ENCODE peak calls at places on chromosome 10, in six cellular contexts. One of them, this sample, is unnamed.

GRCh38 chr10:5446390-5446926 is 34.1 kb downstream of the NET1 start:
- DNase-seq in fibroblast of pulmonary artery: peak; percentile 87
- DNase-seq in Right ventricle myocardium superior: peak; percentile 95
- DNase-seq in fibroblast of the aortic adventitia: peak; percentile 89
- DNase-seq in activated T-cell treated with anti-CD3 and anti-CD28 coated beads, Interleukin-2, amount 50 U/mL, for 1 hour: peak; percentile 81
- DNase-seq in NCI-H524: peak; percentile 75
- DNase-seq in this sample: no peak

GRCh38 chr10:78336402-78336791 is 302.7 kb downstream of the RPS24 start:
- DNase-seq in activated T-cell treated with anti-CD3 and anti-CD28 coated beads, Interleukin-2, amount 50 U/mL, for 1 hour: no peak
- DNase-seq in Right ventricle myocardium superior: no peak
- DNase-seq in fibroblast of pulmonary artery: peak; percentile 67
- DNase-seq in fibroblast of the aortic adventitia: peak; percentile 90
- DNase-seq in NCI-H524: no peak
- DNase-seq in this sample: no peak

GRCh38 chr10:77614778-77615625 is 22.6 kb downstream of the KCNMA1 start:
- DNase-seq in Right ventricle myocardium superior: no peak
- DNase-seq in NCI-H524: no peak
- DNase-seq in activated T-cell treated with anti-CD3 and anti-CD28 coated beads, Interleukin-2, amount 50 U/mL, for 1 hour: no peak
- DNase-seq in fibroblast of the aortic adventitia: no peak
- DNase-seq in fibroblast of pulmonary artery: no peak
- DNase-seq in this sample: no peak

GRCh38 chr10:62043493-62043938 is 142.0 kb downstream of the ARID5B start:
- DNase-seq in fibroblast of the aortic adventitia: peak; percentile 41
- DNase-seq in activated T-cell treated with anti-CD3 and anti-CD28 coated beads, Interleukin-2, amount 50 U/mL, for 1 hour: no peak
- DNase-seq in NCI-H524: no peak
- DNase-seq in Right ventricle myocardium superior: no peak
- DNase-seq in fibroblast of pulmonary artery: peak; percentile 40
- DNase-seq in this sample: no peak

GRCh38 chr10:7833210-7833609 is 14.9 kb downstream of the TAF3 start:
- DNase-seq in fibroblast of pulmonary artery: no peak
- DNase-seq in Right ventricle myocardium superior: no peak
- DNase-seq in activated T-cell treated with anti-CD3 and anti-CD28 coated beads, Interleukin-2, amount 50 U/mL, for 1 hour: no peak
- DNase-seq in fibroblast of the aortic adventitia: no peak
- DNase-seq in NCI-H524: no peak
- DNase-seq in this sample: no peak

GRCh38 chr10:3825862-3826351 is 40.9 kb upstream of the KLF6 start:
- DNase-seq in activated T-cell treated with anti-CD3 and anti-CD28 coated beads, Interleukin-2, amount 50 U/mL, for 1 hour: no peak
- DNase-seq in fibroblast of the aortic adventitia: no peak
- DNase-seq in NCI-H524: no peak
- DNase-seq in fibroblast of pulmonary artery: peak; percentile 79
- DNase-seq in Right ventricle myocardium superior: no peak
- DNase-seq in this sample: no peak

GRCh38 chr10:15897282-15897681 is 37.0 kb upstream of the MINDY3 start:
- DNase-seq in NCI-H524: no peak
- DNase-seq in fibroblast of pulmonary artery: peak; percentile 58
- DNase-seq in Right ventricle myocardium superior: no peak
- DNase-seq in activated T-cell treated with anti-CD3 and anti-CD28 coated beads, Interleukin-2, amount 50 U/mL, for 1 hour: no peak
- DNase-seq in fibroblast of the aortic adventitia: peak; percentile 16
- DNase-seq in this sample: no peak

GRCh38 chr10:123583639-123584418 is 82.3 kb upstream of the GPR26 start:
- DNase-seq in NCI-H524: peak; percentile 66
- DNase-seq in fibroblast of the aortic adventitia: peak; percentile 94
- DNase-seq in Right ventricle myocardium superior: peak; percentile 83
- DNase-seq in activated T-cell treated with anti-CD3 and anti-CD28 coated beads, Interleukin-2, amount 50 U/mL, for 1 hour: no peak
- DNase-seq in fibroblast of pulmonary artery: peak; percentile 76
- DNase-seq in this sample: peak; percentile 82

GRCh38 chr10:55734112-55734511 is 626.9 kb downstream of the ZWINT start:
- DNase-seq in fibroblast of pulmonary artery: no peak
- DNase-seq in activated T-cell treated with anti-CD3 and anti-CD28 coated beads, Interleukin-2, amount 50 U/mL, for 1 hour: no peak
- DNase-seq in Right ventricle myocardium superior: no peak
- DNase-seq in fibroblast of the aortic adventitia: no peak
- DNase-seq in NCI-H524: no peak
- DNase-seq in this sample: no peak

GRCh38 chr10:80447618-80448190 is 6.4 kb upstream of the TSPAN14 start:
- DNase-seq in fibroblast of the aortic adventitia: no peak
- DNase-seq in NCI-H524: no peak
- DNase-seq in activated T-cell treated with anti-CD3 and anti-CD28 coated beads, Interleukin-2, amount 50 U/mL, for 1 hour: no peak
- DNase-seq in Right ventricle myocardium superior: no peak
- DNase-seq in fibroblast of pulmonary artery: no peak
- DNase-seq in this sample: no peak

GRCh38 chr10:6119423-6119822 is 30.6 kb downstream of the RBM17 start:
- DNase-seq in fibroblast of the aortic adventitia: no peak
- DNase-seq in activated T-cell treated with anti-CD3 and anti-CD28 coated beads, Interleukin-2, amount 50 U/mL, for 1 hour: no peak
- DNase-seq in NCI-H524: no peak
- DNase-seq in fibroblast of pulmonary artery: no peak
- DNase-seq in Right ventricle myocardium superior: no peak
- DNase-seq in this sample: no peak

GRCh38 chr10:131920151-131920550 is 19.3 kb downstream of the PPP2R2D start:
- DNase-seq in fibroblast of the aortic adventitia: no peak
- DNase-seq in fibroblast of pulmonary artery: no peak
- DNase-seq in activated T-cell treated with anti-CD3 and anti-CD28 coated beads, Interleukin-2, amount 50 U/mL, for 1 hour: no peak
- DNase-seq in NCI-H524: no peak
- DNase-seq in Right ventricle myocardium superior: no peak
- DNase-seq in this sample: no peak

GRCh38 chr10:113705344-113705878 is 25.7 kb downstream of the CASP7 start:
- DNase-seq in fibroblast of the aortic adventitia: no peak
- DNase-seq in NCI-H524: no peak
- DNase-seq in fibroblast of pulmonary artery: no peak
- DNase-seq in activated T-cell treated with anti-CD3 and anti-CD28 coated beads, Interleukin-2, amount 50 U/mL, for 1 hour: no peak
- DNase-seq in Right ventricle myocardium superior: no peak
- DNase-seq in this sample: no peak

GRCh38 chr10:68235591-68235990 is 3.7 kb upstream of the ATOH7 start:
- DNase-seq in fibroblast of the aortic adventitia: no peak
- DNase-seq in Right ventricle myocardium superior: no peak
- DNase-seq in NCI-H524: peak; percentile 42
- DNase-seq in fibroblast of pulmonary artery: no peak
- DNase-seq in activated T-cell treated with anti-CD3 and anti-CD28 coated beads, Interleukin-2, amount 50 U/mL, for 1 hour: no peak
- DNase-seq in this sample: no peak

GRCh38 chr10:123781956-123782500 is 109.6 kb downstream of the CPXM2 start:
- DNase-seq in fibroblast of the aortic adventitia: peak; percentile 21
- DNase-seq in activated T-cell treated with anti-CD3 and anti-CD28 coated beads, Interleukin-2, amount 50 U/mL, for 1 hour: no peak
- DNase-seq in NCI-H524: no peak
- DNase-seq in Right ventricle myocardium superior: no peak
- DNase-seq in fibroblast of pulmonary artery: no peak
- DNase-seq in this sample: no peak

GRCh38 chr10:101219137-101219945 is 9.9 kb downstream of the LBX1 start:
- DNase-seq in fibroblast of the aortic adventitia: no peak
- DNase-seq in Right ventricle myocardium superior: no peak
- DNase-seq in NCI-H524: no peak
- DNase-seq in activated T-cell treated with anti-CD3 and anti-CD28 coated beads, Interleukin-2, amount 50 U/mL, for 1 hour: no peak
- DNase-seq in fibroblast of pulmonary artery: no peak
- DNase-seq in this sample: no peak

GRCh38 chr10:88195841-88196240 is 332.4 kb downstream of the PTEN start:
- DNase-seq in fibroblast of pulmonary artery: no peak
- DNase-seq in fibroblast of the aortic adventitia: peak; percentile 26
- DNase-seq in Right ventricle myocardium superior: no peak
- DNase-seq in NCI-H524: no peak
- DNase-seq in activated T-cell treated with anti-CD3 and anti-CD28 coated beads, Interleukin-2, amount 50 U/mL, for 1 hour: no peak
- DNase-seq in this sample: peak; percentile 34

GRCh38 chr10:94274142-94274787 is 88.5 kb downstream of the NOC3L start:
- DNase-seq in activated T-cell treated with anti-CD3 and anti-CD28 coated beads, Interleukin-2, amount 50 U/mL, for 1 hour: no peak
- DNase-seq in NCI-H524: no peak
- DNase-seq in fibroblast of the aortic adventitia: peak; percentile 74
- DNase-seq in fibroblast of pulmonary artery: peak; percentile 66
- DNase-seq in Right ventricle myocardium superior: peak; percentile 69
- DNase-seq in this sample: no peak

GRCh38 chr10:78876449-78876848 is 192.3 kb upstream of the ZMIZ1 start:
- DNase-seq in fibroblast of pulmonary artery: no peak
- DNase-seq in Right ventricle myocardium superior: no peak
- DNase-seq in fibroblast of the aortic adventitia: no peak
- DNase-seq in NCI-H524: no peak
- DNase-seq in activated T-cell treated with anti-CD3 and anti-CD28 coated beads, Interleukin-2, amount 50 U/mL, for 1 hour: no peak
- DNase-seq in this sample: no peak

GRCh38 chr10:15742831-15743230 is 23.1 kb upstream of the ITGA8 start:
- DNase-seq in NCI-H524: no peak
- DNase-seq in fibroblast of pulmonary artery: peak; percentile 39
- DNase-seq in activated T-cell treated with anti-CD3 and anti-CD28 coated beads, Interleukin-2, amount 50 U/mL, for 1 hour: no peak
- DNase-seq in Right ventricle myocardium superior: no peak
- DNase-seq in fibroblast of the aortic adventitia: no peak
- DNase-seq in this sample: no peak

GRCh38 chr10:121428848-121429247 is 169.4 kb downstream of the FGFR2 start:
- DNase-seq in NCI-H524: no peak
- DNase-seq in fibroblast of the aortic adventitia: no peak
- DNase-seq in Right ventricle myocardium superior: no peak
- DNase-seq in activated T-cell treated with anti-CD3 and anti-CD28 coated beads, Interleukin-2, amount 50 U/mL, for 1 hour: no peak
- DNase-seq in fibroblast of pulmonary artery: no peak
- DNase-seq in this sample: no peak

GRCh38 chr10:69819713-69820506 is 18.2 kb downstream of the COL13A1 start:
- DNase-seq in NCI-H524: no peak
- DNase-seq in fibroblast of pulmonary artery: peak; percentile 17
- DNase-seq in fibroblast of the aortic adventitia: no peak
- DNase-seq in Right ventricle myocardium superior: no peak
- DNase-seq in activated T-cell treated with anti-CD3 and anti-CD28 coated beads, Interleukin-2, amount 50 U/mL, for 1 hour: no peak
- DNase-seq in this sample: no peak

GRCh38 chr10:76902949-76903348 is 734.7 kb downstream of the KCNMA1 start:
- DNase-seq in activated T-cell treated with anti-CD3 and anti-CD28 coated beads, Interleukin-2, amount 50 U/mL, for 1 hour: no peak
- DNase-seq in fibroblast of pulmonary artery: peak; percentile 17
- DNase-seq in Right ventricle myocardium superior: peak; percentile 83
- DNase-seq in fibroblast of the aortic adventitia: peak; percentile 25
- DNase-seq in NCI-H524: peak; percentile 22
- DNase-seq in this sample: no peak

GRCh38 chr10:84541289-84541637 is 212.9 kb downstream of the CCSER2 start:
- DNase-seq in fibroblast of the aortic adventitia: no peak
- DNase-seq in activated T-cell treated with anti-CD3 and anti-CD28 coated beads, Interleukin-2, amount 50 U/mL, for 1 hour: no peak
- DNase-seq in Right ventricle myocardium superior: no peak
- DNase-seq in NCI-H524: peak; percentile 57
- DNase-seq in fibroblast of pulmonary artery: no peak
- DNase-seq in this sample: no peak

GRCh38 chr10:73810735-73811465 is 498 bp downstream of the NDST2 start:
- DNase-seq in NCI-H524: no peak
- DNase-seq in fibroblast of pulmonary artery: peak; percentile 33
- DNase-seq in fibroblast of the aortic adventitia: peak; percentile 27
- DNase-seq in activated T-cell treated with anti-CD3 and anti-CD28 coated beads, Interleukin-2, amount 50 U/mL, for 1 hour: no peak
- DNase-seq in Right ventricle myocardium superior: peak; percentile 59
- DNase-seq in this sample: no peak

GRCh38 chr10:33295851-33296250 is 38.6 kb downstream of the NRP1 start:
- DNase-seq in NCI-H524: no peak
- DNase-seq in Right ventricle myocardium superior: no peak
- DNase-seq in activated T-cell treated with anti-CD3 and anti-CD28 coated beads, Interleukin-2, amount 50 U/mL, for 1 hour: no peak
- DNase-seq in fibroblast of the aortic adventitia: no peak
- DNase-seq in fibroblast of pulmonary artery: no peak
- DNase-seq in this sample: no peak

GRCh38 chr10:349081-349480 is 213.8 kb downstream of the ZMYND11 start:
- DNase-seq in NCI-H524: no peak
- DNase-seq in fibroblast of the aortic adventitia: no peak
- DNase-seq in Right ventricle myocardium superior: no peak
- DNase-seq in fibroblast of pulmonary artery: no peak
- DNase-seq in activated T-cell treated with anti-CD3 and anti-CD28 coated beads, Interleukin-2, amount 50 U/mL, for 1 hour: no peak
- DNase-seq in this sample: no peak

GRCh38 chr10:98292976-98293375 is 25.0 kb upstream of the LOXL4 start:
- DNase-seq in activated T-cell treated with anti-CD3 and anti-CD28 coated beads, Interleukin-2, amount 50 U/mL, for 1 hour: no peak
- DNase-seq in NCI-H524: no peak
- DNase-seq in fibroblast of pulmonary artery: peak; percentile 32
- DNase-seq in fibroblast of the aortic adventitia: no peak
- DNase-seq in Right ventricle myocardium superior: no peak
- DNase-seq in this sample: no peak

GRCh38 chr10:60527676-60528075 is 138.0 kb upstream of the ANK3 start:
- DNase-seq in activated T-cell treated with anti-CD3 and anti-CD28 coated beads, Interleukin-2, amount 50 U/mL, for 1 hour: no peak
- DNase-seq in fibroblast of pulmonary artery: no peak
- DNase-seq in fibroblast of the aortic adventitia: no peak
- DNase-seq in Right ventricle myocardium superior: no peak
- DNase-seq in NCI-H524: no peak
- DNase-seq in this sample: no peak

GRCh38 chr10:88156341-88156740 is 292.9 kb downstream of the PTEN start:
- DNase-seq in fibroblast of pulmonary artery: peak; percentile 29
- DNase-seq in fibroblast of the aortic adventitia: peak; percentile 60
- DNase-seq in NCI-H524: no peak
- DNase-seq in activated T-cell treated with anti-CD3 and anti-CD28 coated beads, Interleukin-2, amount 50 U/mL, for 1 hour: no peak
- DNase-seq in Right ventricle myocardium superior: no peak
- DNase-seq in this sample: no peak

GRCh38 chr10:20396168-20396567 is 500.9 kb downstream of the NEBL start:
- DNase-seq in NCI-H524: no peak
- DNase-seq in fibroblast of pulmonary artery: no peak
- DNase-seq in Right ventricle myocardium superior: no peak
- DNase-seq in fibroblast of the aortic adventitia: no peak
- DNase-seq in activated T-cell treated with anti-CD3 and anti-CD28 coated beads, Interleukin-2, amount 50 U/mL, for 1 hour: no peak
- DNase-seq in this sample: no peak

GRCh38 chr10:85863301-85864172 is 503.1 kb downstream of the GRID1 start:
- DNase-seq in fibroblast of the aortic adventitia: no peak
- DNase-seq in NCI-H524: no peak
- DNase-seq in fibroblast of pulmonary artery: no peak
- DNase-seq in Right ventricle myocardium superior: no peak
- DNase-seq in activated T-cell treated with anti-CD3 and anti-CD28 coated beads, Interleukin-2, amount 50 U/mL, for 1 hour: no peak
- DNase-seq in this sample: no peak

GRCh38 chr10:94065344-94065743 is 71.6 kb downstream of the PLCE1 start:
- DNase-seq in fibroblast of pulmonary artery: peak; percentile 16
- DNase-seq in activated T-cell treated with anti-CD3 and anti-CD28 coated beads, Interleukin-2, amount 50 U/mL, for 1 hour: no peak
- DNase-seq in Right ventricle myocardium superior: no peak
- DNase-seq in fibroblast of the aortic adventitia: peak; percentile 34
- DNase-seq in NCI-H524: no peak
- DNase-seq in this sample: peak; percentile 35

GRCh38 chr10:125911145-125911544 is 14.8 kb downstream of the FANK1 start:
- DNase-seq in NCI-H524: no peak
- DNase-seq in activated T-cell treated with anti-CD3 and anti-CD28 coated beads, Interleukin-2, amount 50 U/mL, for 1 hour: no peak
- DNase-seq in Right ventricle myocardium superior: no peak
- DNase-seq in fibroblast of pulmonary artery: no peak
- DNase-seq in fibroblast of the aortic adventitia: no peak
- DNase-seq in this sample: no peak

GRCh38 chr10:60524541-60524940 is 134.9 kb upstream of the ANK3 start:
- DNase-seq in fibroblast of the aortic adventitia: peak; percentile 28
- DNase-seq in activated T-cell treated with anti-CD3 and anti-CD28 coated beads, Interleukin-2, amount 50 U/mL, for 1 hour: no peak
- DNase-seq in Right ventricle myocardium superior: no peak
- DNase-seq in NCI-H524: no peak
- DNase-seq in fibroblast of pulmonary artery: peak; percentile 32
- DNase-seq in this sample: no peak

GRCh38 chr10:45471531-45472310 is 97.7 kb downstream of the ALOX5 start:
- DNase-seq in fibroblast of pulmonary artery: no peak
- DNase-seq in fibroblast of the aortic adventitia: no peak
- DNase-seq in NCI-H524: no peak
- DNase-seq in Right ventricle myocardium superior: no peak
- DNase-seq in activated T-cell treated with anti-CD3 and anti-CD28 coated beads, Interleukin-2, amount 50 U/mL, for 1 hour: no peak
- DNase-seq in this sample: no peak

GRCh38 chr10:70715853-70716795 is 43.8 kb downstream of the ADAMTS14 start:
- DNase-seq in NCI-H524: peak; percentile 86
- DNase-seq in fibroblast of the aortic adventitia: peak; percentile 46
- DNase-seq in Right ventricle myocardium superior: no peak
- DNase-seq in fibroblast of pulmonary artery: peak; percentile 44
- DNase-seq in activated T-cell treated with anti-CD3 and anti-CD28 coated beads, Interleukin-2, amount 50 U/mL, for 1 hour: no peak
- DNase-seq in this sample: peak; percentile 71

GRCh38 chr10:1085258-1085657 is 29.1 kb downstream of the WDR37 start:
- DNase-seq in activated T-cell treated with anti-CD3 and anti-CD28 coated beads, Interleukin-2, amount 50 U/mL, for 1 hour: no peak
- DNase-seq in fibroblast of the aortic adventitia: no peak
- DNase-seq in Right ventricle myocardium superior: no peak
- DNase-seq in fibroblast of pulmonary artery: no peak
- DNase-seq in NCI-H524: no peak
- DNase-seq in this sample: no peak

GRCh38 chr10:119025336-119025735 is 4.2 kb upstream of the NANOS1 start:
- DNase-seq in fibroblast of pulmonary artery: peak; percentile 79
- DNase-seq in fibroblast of the aortic adventitia: peak; percentile 68
- DNase-seq in NCI-H524: no peak
- DNase-seq in Right ventricle myocardium superior: peak; percentile 94
- DNase-seq in activated T-cell treated with anti-CD3 and anti-CD28 coated beads, Interleukin-2, amount 50 U/mL, for 1 hour: no peak
- DNase-seq in this sample: no peak

This sample was measured in COR-L47.